ENCODE peak calls at places on chromosome 10, in nine cellular contexts. G is astrocyte of the spinal cord; I is cardiac fibroblast; N is upper lobe of left lung; P is mesenchymal stem cell; A is NT2/D1; S is heart right ventricle; V is CD8-positive, alpha-beta memory T cell; D is tibial artery. W is an unnamed sample.

GRCh38 chr10:6843477-6843876 is 263.4 kb upstream of the PRKCQ start:
- DNase-seq in G (no peak), I (no peak), N (peak), P (no peak), A (no peak), S (no peak), V (no peak), D (no peak), W (no peak)

GRCh38 chr10:112967200-112967599 is 17.2 kb downstream of the TCF7L2 start:
- DNase-seq in G (peak), I (peak), N (no peak), P (peak), A (no peak), S (no peak), V (no peak), D (no peak), W (peak)

GRCh38 chr10:4359003-4359402 is 467.0 kb upstream of the AKR1E2 start:
- DNase-seq in G (peak), I (peak), N (no peak), P (peak), A (no peak), S (no peak), V (no peak), D (no peak), W (peak)

GRCh38 chr10:5416981-5417380 is 4.6 kb downstream of the NET1 start:
- DNase-seq in G (no peak), I (no peak), N (no peak), P (no peak), A (no peak), S (no peak), V (no peak), D (no peak), W (no peak)

GRCh38 chr10:100969175-100970075 is at the start of gene SEMA4G:
- DNase-seq in G (peak), I (peak), N (peak), P (peak), A (peak), S (peak), V (no peak), D (no peak), W (no peak)

GRCh38 chr10:69710008-69710905 is 80.2 kb downstream of the FAM241B start:
- DNase-seq in G (no peak), I (no peak), N (no peak), P (no peak), A (no peak), S (no peak), V (no peak), D (no peak), W (no peak)

GRCh38 chr10:111756541-111757061 is 427.0 kb downstream of the GPAM start:
- DNase-seq in G (peak), I (peak), N (peak), P (peak), A (peak), S (peak), V (no peak), D (peak), W (peak)

GRCh38 chr10:78624791-78625190 is 444.0 kb upstream of the ZMIZ1 start:
- DNase-seq in G (no peak), I (no peak), N (no peak), P (no peak), A (no peak), S (no peak), V (no peak), D (no peak), W (no peak)

GRCh38 chr10:17244712-17245365 is 16.8 kb downstream of the VIM start:
- DNase-seq in G (peak), I (no peak), N (no peak), P (peak), A (no peak), S (no peak), V (no peak), D (no peak), W (no peak)

GRCh38 chr10:29039659-29040309 is 249.1 kb upstream of the LYZL1 start:
- DNase-seq in G (peak), I (peak), N (no peak), P (peak), A (no peak), S (no peak), V (no peak), D (no peak), W (peak)

GRCh38 chr10:52542891-52543290 is 228.8 kb downstream of the DKK1 start:
- DNase-seq in G (no peak), I (peak), N (no peak), P (no peak), A (no peak), S (no peak), V (no peak), D (no peak), W (no peak)

GRCh38 chr10:33304553-33304952 is 29.9 kb downstream of the NRP1 start:
- DNase-seq in G (no peak), I (peak), N (no peak), P (no peak), A (no peak), S (no peak), V (no peak), D (no peak), W (no peak)

GRCh38 chr10:126640391-126640790 is 30.1 kb downstream of the C10orf90 start:
- DNase-seq in G (no peak), I (peak), N (no peak), P (peak), A (no peak), S (no peak), V (no peak), D (no peak), W (no peak)

GRCh38 chr10:14579405-14579804 is 195.3 kb downstream of the FAM107B start:
- DNase-seq in G (no peak), I (peak), N (no peak), P (no peak), A (no peak), S (no peak), V (no peak), D (no peak), W (no peak)

GRCh38 chr10:69892436-69893215 is 90.9 kb downstream of the COL13A1 start:
- DNase-seq in G (no peak), I (no peak), N (no peak), P (no peak), A (no peak), S (no peak), V (no peak), D (no peak), W (no peak)

GRCh38 chr10:30704016-30704600 is 74.6 kb upstream of the LYZL2 start:
- DNase-seq in G (no peak), I (no peak), N (no peak), P (no peak), A (no peak), S (no peak), V (no peak), D (no peak), W (no peak)

GRCh38 chr10:71270821-71271220 is 48.2 kb upstream of the SLC29A3 start:
- DNase-seq in G (no peak), I (no peak), N (no peak), P (no peak), A (no peak), S (no peak), V (no peak), D (no peak), W (no peak)

DNA sequence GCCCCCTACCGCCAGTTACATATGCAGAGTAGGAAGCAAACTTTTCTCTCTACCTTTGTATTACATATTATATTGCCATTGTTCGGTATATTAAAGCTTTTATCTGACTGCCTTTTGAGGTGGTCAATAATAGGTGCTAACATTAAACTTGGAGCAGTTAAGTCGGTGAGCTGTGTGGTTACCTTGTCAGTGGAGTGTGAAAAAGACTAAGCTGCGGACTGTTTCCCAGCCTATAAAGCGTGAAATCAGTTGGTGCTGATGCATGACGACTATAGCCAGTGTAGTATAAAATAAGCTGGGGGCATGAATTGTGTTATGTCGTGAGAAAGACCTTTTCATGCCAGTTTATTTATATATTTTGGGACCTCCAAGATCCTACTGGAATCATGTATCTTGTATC is 33.7 kb downstream of the R3HCC1L start:
- DNase-seq in G (no peak), I (no peak), N (no peak), P (no peak), A (no peak), S (no peak), V (no peak), D (no peak), W (no peak)
- H3K4me3 ChIP-seq in G (no peak), I (no peak), N (no peak), P (no peak), A (no peak), S (no peak), V (no peak), D (no peak), W (no peak)

DNA sequence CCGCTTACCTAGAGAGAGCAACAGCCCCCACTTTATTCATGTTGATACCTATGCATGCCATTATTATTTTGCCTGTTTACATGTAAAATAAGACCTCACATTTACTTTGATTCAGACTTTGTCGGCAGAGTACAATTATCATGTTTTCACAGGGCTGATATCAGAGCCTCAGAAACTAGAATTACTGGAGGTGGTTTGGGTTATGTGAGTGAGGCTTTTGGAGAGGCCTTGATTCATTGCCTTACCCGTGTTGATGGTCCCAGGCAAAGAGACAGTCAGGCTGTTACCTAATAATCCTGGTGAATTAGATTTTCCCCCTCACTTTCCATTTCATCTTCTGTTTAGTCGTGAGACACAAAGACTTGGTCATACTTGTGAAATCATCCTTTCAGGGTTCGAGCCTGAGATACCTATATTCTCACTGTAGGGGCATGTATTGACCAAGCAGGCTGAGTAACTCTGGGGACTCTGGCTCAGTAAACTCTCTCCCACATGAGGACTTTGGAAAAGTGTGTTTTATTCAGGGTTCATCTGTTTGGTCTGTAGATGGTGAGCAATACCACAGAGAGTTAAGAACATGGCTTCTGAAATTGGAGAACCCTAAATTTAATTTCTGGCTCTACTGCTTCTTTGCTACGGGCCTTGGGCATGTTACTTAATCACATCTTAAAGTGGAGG is 150.9 kb downstream of the CELF2 start:
- DNase-seq in G (no peak), I (no peak), N (no peak), P (no peak), A (no peak), S (no peak), V (no peak), D (no peak), W (no peak)
- H3K4me3 ChIP-seq in G (no peak), I (no peak), N (no peak), P (no peak), A (no peak), S (peak), V (peak), D (no peak), W (no peak)

GRCh38 chr10:104326991-104327610 is 11.2 kb downstream of the ITPRIP start:
- DNase-seq in G (no peak), I (no peak), N (no peak), P (no peak), A (no peak), S (no peak), V (no peak), D (peak), W (no peak)

GRCh38 chr10:104328916-104329710 is 9.2 kb downstream of the ITPRIP start:
- DNase-seq in G (peak), I (peak), N (peak), P (peak), A (no peak), S (peak), V (peak), D (peak), W (peak)

GRCh38 chr10:104329754-104330153 is 8.5 kb downstream of the ITPRIP start:
- DNase-seq in G (peak), I (peak), N (no peak), P (peak), A (no peak), S (no peak), V (no peak), D (peak), W (peak)

GRCh38 chr10:104328636-104328915 is 9.7 kb downstream of the ITPRIP start:
- DNase-seq in G (no peak), I (no peak), N (no peak), P (no peak), A (no peak), S (no peak), V (no peak), D (no peak), W (no peak)

GRCh38 chr10:104327745-104328635 is 10.3 kb downstream of the ITPRIP start:
- DNase-seq in G (peak), I (peak), N (no peak), P (peak), A (no peak), S (peak), V (no peak), D (peak), W (peak)
- H3K4me3 ChIP-seq in G (peak), I (peak), N (no peak), P (no peak), A (peak), S (peak), V (peak), D (peak), W (peak)

DNA sequence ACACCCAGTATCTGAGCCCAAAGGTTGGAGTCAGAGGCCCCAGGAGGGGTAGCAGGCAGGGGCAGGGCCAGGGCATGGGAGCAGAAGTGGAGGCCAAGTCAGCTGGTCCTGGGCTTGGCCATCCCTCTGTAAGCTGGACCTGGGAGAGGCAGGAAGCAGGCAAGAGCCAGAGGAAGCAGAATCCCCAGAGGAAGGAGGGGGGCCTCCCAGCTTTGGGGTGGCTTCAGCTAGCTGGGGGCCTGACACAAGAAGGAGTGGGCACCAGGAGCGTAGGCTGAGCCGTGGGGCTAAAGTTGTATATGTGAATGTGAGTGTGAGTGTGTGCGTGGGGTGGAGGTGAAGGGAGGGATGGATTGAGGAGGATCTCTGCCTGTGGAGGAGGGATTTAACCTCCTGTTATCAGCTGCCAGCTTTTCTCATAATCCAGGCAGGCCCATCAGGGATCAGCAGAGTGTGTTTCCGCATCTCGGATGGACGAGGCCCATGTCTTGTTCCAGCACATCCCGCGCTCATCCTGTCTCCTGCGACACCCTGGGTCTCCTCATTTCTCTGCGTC is 54.0 kb downstream of the NEURL1 start:
- DNase-seq in G (no peak), I (no peak), N (no peak), P (no peak), A (no peak), S (no peak), V (no peak), D (peak), W (no peak)
- H3K4me3 ChIP-seq in G (no peak), I (no peak), N (no peak), P (no peak), A (no peak), S (no peak), V (no peak), D (no peak), W (no peak)

DNA sequence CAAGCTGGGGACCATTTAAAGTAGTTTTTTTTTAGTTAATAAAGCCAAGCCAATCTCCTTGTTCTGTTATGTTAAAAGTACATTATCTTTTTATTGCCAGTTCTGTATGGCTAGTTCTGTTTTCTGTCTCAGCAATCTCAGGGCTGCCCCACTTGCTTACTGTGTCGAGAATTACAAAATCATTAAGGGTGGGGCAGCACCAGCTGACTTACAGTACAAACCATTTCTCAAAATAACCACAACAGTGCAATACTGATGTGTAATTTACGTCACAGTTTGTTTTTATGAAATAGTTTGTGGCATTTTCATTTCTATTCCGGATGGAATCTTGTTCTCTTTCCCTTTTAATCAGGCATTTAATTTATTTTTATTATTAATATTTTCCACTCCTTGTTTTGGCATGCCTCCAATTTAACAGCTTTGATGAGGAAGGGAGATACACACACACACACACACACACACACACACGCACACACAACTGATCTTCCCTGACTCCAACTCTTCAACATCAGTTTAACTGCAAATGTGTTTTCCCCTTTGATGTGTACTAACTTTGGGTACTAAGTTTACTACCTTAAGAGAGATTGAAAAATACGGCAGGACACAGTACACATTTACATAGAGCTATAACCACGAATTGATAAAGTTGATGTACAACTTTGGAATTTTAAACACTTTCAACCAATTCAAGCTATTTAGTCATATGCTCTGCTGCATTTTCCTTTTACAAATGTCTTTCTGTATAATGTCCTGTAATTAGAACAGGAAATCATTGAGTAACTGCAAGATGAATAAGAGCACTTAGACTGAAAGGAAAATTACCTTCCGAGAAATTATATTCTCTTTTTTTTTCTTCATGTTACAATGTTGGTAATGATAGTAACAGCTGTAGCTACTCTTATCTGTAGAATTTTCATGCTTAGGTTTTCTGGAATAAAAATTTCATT is 91.5 kb downstream of the ARID5B start:
- DNase-seq in G (peak), I (peak), N (peak), P (peak), A (no peak), S (peak), V (peak), D (peak), W (peak)
- H3K4me3 ChIP-seq in G (no peak), I (peak), N (no peak), P (no peak), A (no peak), S (peak), V (peak), D (peak), W (peak)

GRCh38 chr10:97338041-97338440 is 3.5 kb upstream of the FRAT2 start:
- DNase-seq in G (no peak), I (no peak), N (no peak), P (no peak), A (no peak), S (no peak), V (no peak), D (no peak), W (no peak)
- H3K4me3 ChIP-seq in G (no peak), I (no peak), N (no peak), P (no peak), A (no peak), S (no peak), V (no peak), D (no peak), W (no peak)

GRCh38 chr10:42637142-42637541 is 1.2 kb downstream of the ZNF33B start:
- DNase-seq in G (no peak), I (no peak), N (no peak), P (peak), A (no peak), S (no peak), V (no peak), D (no peak), W (no peak)
- H3K4me3 ChIP-seq in G (peak), I (no peak), N (no peak), P (no peak), A (peak), S (peak), V (peak), D (peak), W (no peak)

GRCh38 chr10:133277277-133277992 is 767 bp upstream of the ADAM8 start:
- DNase-seq in G (no peak), I (no peak), N (no peak), P (no peak), A (no peak), S (no peak), V (no peak), D (no peak), W (no peak)

GRCh38 chr10:133276435-133277201 is at the start of gene ADAM8:
- DNase-seq in G (no peak), I (no peak), N (peak), P (peak), A (no peak), S (no peak), V (peak), D (no peak), W (no peak)

GRCh38 chr10:133278577-133279265 is 2.1 kb upstream of the ADAM8 start:
- DNase-seq in G (peak), I (peak), N (peak), P (peak), A (no peak), S (peak), V (peak), D (no peak), W (no peak)

GRCh38 chr10:133279266-133279960 is 2.7 kb upstream of the ADAM8 start:
- DNase-seq in G (no peak), I (no peak), N (no peak), P (peak), A (no peak), S (no peak), V (no peak), D (no peak), W (no peak)

DNA sequence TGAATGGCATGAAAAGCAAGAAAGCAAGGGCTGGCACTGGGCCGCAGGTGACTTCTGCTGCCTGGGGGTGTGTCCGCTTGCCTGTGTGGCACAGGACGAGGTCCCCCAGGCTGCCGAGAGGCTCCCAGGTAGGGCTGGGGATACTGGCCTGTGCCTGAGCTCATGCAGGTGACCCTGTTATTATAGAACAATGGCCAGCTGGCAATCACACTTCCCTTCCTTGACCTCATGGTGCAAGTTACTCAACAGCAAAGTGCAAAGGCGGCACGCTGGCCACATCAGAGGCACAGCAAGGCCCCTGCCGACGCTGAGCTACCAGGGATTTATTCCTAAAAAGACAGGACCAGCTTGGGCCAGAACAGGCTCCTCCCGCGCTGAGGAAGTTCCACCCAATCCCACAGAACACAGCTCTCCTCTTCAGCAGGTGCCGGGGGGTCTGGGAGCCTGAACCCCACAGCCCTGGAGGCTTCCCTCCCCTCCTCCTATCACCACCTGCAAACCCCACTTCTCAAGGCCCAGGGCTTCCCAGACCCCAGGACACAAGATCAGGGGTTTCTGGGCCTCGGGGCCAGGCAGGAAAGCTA is 1.4 kb upstream of the ADAM8 start:
- DNase-seq in G (no peak), I (no peak), N (peak), P (no peak), A (no peak), S (no peak), V (no peak), D (no peak), W (no peak)
- H3K4me3 ChIP-seq in G (no peak), I (no peak), N (no peak), P (no peak), A (no peak), S (no peak), V (peak), D (no peak), W (no peak)

W was measured in skeletal muscle cell.